ENCODE peak calls at places on chromosomes 13 and 19, in five cellular contexts. Y, Q, M, S and L are unnamed samples.

GRCh38 chr19:41321600-41322270 is 11.8 kb downstream of the CCDC97 start:
- DNase-seq in Y (no peak), Q (no peak), M (peak; percentile 57), S (no peak), L (peak; percentile 70)

GRCh38 chr19:43784251-43784980 is 3.6 kb upstream of the KCNN4 start:
- DNase-seq in Y (peak; percentile 62), Q (no peak), M (peak; percentile 94), S (no peak), L (no peak)

GRCh38 chr19:49688531-49689132 is 762 bp upstream of the ADM5 start:
- DNase-seq in Y (no peak), Q (no peak), M (no peak), S (no peak), L (no peak)

GRCh38 chr19:4814625-4815425 is 16.7 kb downstream of the TICAM1 start:
- DNase-seq in Y (peak; percentile 68), Q (no peak), M (no peak), S (no peak), L (no peak)

GRCh38 chr19:48509467-48510194 is 2.0 kb downstream of the LMTK3 start:
- DNase-seq in Y (no peak), Q (no peak), M (no peak), S (peak; percentile 68), L (no peak)

GRCh38 chr13:51603716-51604115 is 19.5 kb downstream of the WDFY2 start:
- DNase-seq in Y (no peak), Q (no peak), M (no peak), S (no peak), L (no peak)

GRCh38 chr19:40705950-40706619 is 10.6 kb downstream of the COQ8B start:
- DNase-seq in Y (no peak), Q (no peak), M (no peak), S (no peak), L (no peak)

GRCh38 chr19:51142119-51142518 is at the start of gene SIGLEC7:
- DNase-seq in Y (no peak), Q (no peak), M (no peak), S (no peak), L (no peak)

GRCh38 chr13:107258599-107259187 is 690.8 kb upstream of the ARGLU1 start:
- DNase-seq in Y (no peak), Q (no peak), M (peak; percentile 42), S (no peak), L (no peak)

GRCh38 chr13:101661839-101662238 is 209.4 kb downstream of the ITGBL1 start:
- DNase-seq in Y (no peak), Q (no peak), M (no peak), S (no peak), L (no peak)

GRCh38 chr13:41565221-41565620 is 107.9 kb downstream of the RGCC start:
- DNase-seq in Y (peak; percentile 58), Q (no peak), M (no peak), S (peak; percentile 80), L (no peak)

GRCh38 chr19:10332965-10333757 is at the start of gene RAVER1:
- DNase-seq in Y (peak; percentile 86), Q (peak; percentile 95), M (peak; percentile 95), S (peak; percentile 97), L (peak; percentile 98)

GRCh38 chr13:18949970-18950369 is 231.7 kb downstream of the TUBA3C start:
- DNase-seq in Y (no peak), Q (no peak), M (no peak), S (no peak), L (no peak)

GRCh38 chr19:33508431-33508830 is 13.2 kb downstream of the PEPD start:
- DNase-seq in Y (no peak), Q (no peak), M (no peak), S (no peak), L (no peak)

GRCh38 chr19:19459707-19460251 is 54.3 kb downstream of the GATAD2A start:
- DNase-seq in Y (peak; percentile 43), Q (peak; percentile 47), M (no peak), S (no peak), L (no peak)

GRCh38 chr19:13117176-13117771 is 734 bp upstream of the TRMT1 start:
- DNase-seq in Y (no peak), Q (no peak), M (no peak), S (no peak), L (no peak)